ENCODE peak calls at places on chromosomes 13 and 19, in six cellular contexts. O, P, J, S, N and F are unnamed samples.

GRCh38 chr13:79943633-79944032 is 397.3 kb downstream of the SPRY2 start:
- DNase-seq in O (peak), P (no peak), J (no peak), S (no peak), N (no peak), F (no peak)

GRCh38 chr13:70107498-70108271 is at the start of gene ATXN8OS:
- DNase-seq in O (no peak), P (no peak), J (peak), S (no peak), N (no peak), F (peak)

GRCh38 chr19:55406869-55407624 is 541 bp downstream of the UBE2S start:
- DNase-seq in O (peak), P (no peak), J (no peak), S (no peak), N (no peak), F (no peak)

GRCh38 chr19:52898101-52898500 is 666 bp upstream of the ZNF320 start:
- DNase-seq in O (no peak), P (no peak), J (no peak), S (no peak), N (no peak), F (no peak)

GRCh38 chr13:21501709-21502108 is 42.6 kb upstream of the ZDHHC20 start:
- DNase-seq in O (no peak), P (no peak), J (no peak), S (no peak), N (no peak), F (no peak)

GRCh38 chr19:8208119-8208709 is 956 bp upstream of the CERS4 start:
- DNase-seq in O (no peak), P (peak), J (peak), S (no peak), N (no peak), F (no peak)

GRCh38 chr19:35585844-35586243 is at the start of gene PMIS2:
- DNase-seq in O (peak), P (no peak), J (peak), S (no peak), N (no peak), F (no peak)

GRCh38 chr13:29703421-29703820 is 107.9 kb upstream of the SLC7A1 start:
- DNase-seq in O (no peak), P (no peak), J (no peak), S (no peak), N (no peak), F (no peak)

GRCh38 chr19:55447421-55448174 is 4.5 kb upstream of the SHISA7 start:
- DNase-seq in O (peak), P (peak), J (peak), S (peak), N (peak), F (no peak)

GRCh38 chr13:106680796-106681482 is 113.0 kb upstream of the ARGLU1 start:
- DNase-seq in O (no peak), P (no peak), J (no peak), S (no peak), N (no peak), F (no peak)

GRCh38 chr13:108834193-108834592 is 204.8 kb downstream of the MYO16 start:
- DNase-seq in O (no peak), P (peak), J (no peak), S (no peak), N (peak), F (no peak)

GRCh38 chr13:44770951-44771350 is 194.8 kb upstream of the TSC22D1 start:
- DNase-seq in O (no peak), P (no peak), J (no peak), S (no peak), N (no peak), F (no peak)

GRCh38 chr19:31718041-31718440 is 368.8 kb upstream of the TSHZ3 start:
- DNase-seq in O (no peak), P (no peak), J (no peak), S (no peak), N (no peak), F (no peak)

GRCh38 chr19:33823341-33823740 is 26.7 kb downstream of the KCTD15 start:
- DNase-seq in O (no peak), P (no peak), J (no peak), S (no peak), N (no peak), F (no peak)

GRCh38 chr19:39156891-39157230 is 31.3 kb downstream of the PAK4 start:
- DNase-seq in O (no peak), P (no peak), J (no peak), S (no peak), N (no peak), F (no peak)

GRCh38 chr19:35859414-35859813 is 2.7 kb downstream of the KIRREL2 start:
- DNase-seq in O (no peak), P (no peak), J (no peak), S (no peak), N (no peak), F (no peak)

GRCh38 chr19:54549224-54549623 is 24.4 kb upstream of the LILRA2 start:
- DNase-seq in O (no peak), P (no peak), J (no peak), S (no peak), N (no peak), F (no peak)

GRCh38 chr19:49106648-49107135 is 7.5 kb upstream of the LIN7B start:
- DNase-seq in O (peak), P (peak), J (peak), S (peak), N (peak), F (peak)

GRCh38 chr13:21557995-21558394 is 46.0 kb downstream of the MICU2 start:
- DNase-seq in O (peak), P (peak), J (no peak), S (peak), N (peak), F (no peak)

GRCh38 chr13:26628706-26629105 is 71.2 kb downstream of the WASF3 start:
- DNase-seq in O (peak), P (peak), J (no peak), S (no peak), N (peak), F (no peak)

GRCh38 chr13:74117207-74117705 is 16.9 kb downstream of the KLF12 start:
- DNase-seq in O (no peak), P (no peak), J (no peak), S (no peak), N (no peak), F (no peak)

GRCh38 chr13:74114641-74115040 is 19.6 kb downstream of the KLF12 start:
- DNase-seq in O (no peak), P (no peak), J (no peak), S (no peak), N (no peak), F (no peak)

GRCh38 chr13:74114202-74114601 is 20.0 kb downstream of the KLF12 start:
- DNase-seq in O (peak), P (peak), J (no peak), S (no peak), N (peak), F (no peak)

GRCh38 chr13:74111901-74112824 is 22.0 kb downstream of the KLF12 start:
- DNase-seq in O (no peak), P (no peak), J (no peak), S (no peak), N (no peak), F (no peak)

DNA sequence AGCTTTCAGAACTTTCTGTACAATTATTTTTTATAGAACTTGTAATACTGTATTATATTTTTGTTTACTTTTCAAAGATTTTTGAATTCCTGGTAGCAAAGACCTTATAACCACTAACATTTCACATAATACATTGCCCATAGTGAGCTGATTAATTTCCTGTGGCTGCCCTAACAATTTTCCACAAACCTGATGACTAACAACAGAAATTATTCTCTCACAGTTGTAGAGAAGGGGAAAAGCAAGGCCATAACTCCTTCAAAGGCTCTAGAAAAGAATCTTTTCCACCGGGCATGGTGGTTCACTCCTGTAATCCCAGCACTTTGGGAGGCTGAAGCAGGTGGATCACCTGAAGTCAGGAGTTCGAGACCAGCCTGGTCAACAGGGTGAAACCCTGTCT is 19.1 kb downstream of the KLF12 start:
- DNase-seq in O (peak), P (peak), J (no peak), S (no peak), N (peak), F (no peak)
- TF ChIP-seq CTCF in O (no peak), P (no peak), J (no peak), S (no peak), N (no peak), F (no peak)

GRCh38 chr13:51222510-51223283 is 499 bp downstream of the FAM124A start:
- DNase-seq in O (no peak), P (peak), J (no peak), S (no peak), N (no peak), F (no peak)
- TF ChIP-seq CTCF in O (peak), P (peak), J (no peak), S (no peak), N (no peak), F (peak)

GRCh38 chr19:51688665-51689571 is 4.2 kb upstream of the SPACA6 start:
- DNase-seq in O (peak), P (peak), J (peak), S (no peak), N (peak), F (peak)
- TF ChIP-seq CTCF in O (no peak), P (no peak), J (no peak), S (no peak), N (no peak), F (no peak)

GRCh38 chr19:3440082-3440481 is 40.2 kb downstream of the SMIM24 start:
- DNase-seq in O (peak), P (peak), J (no peak), S (peak), N (no peak), F (no peak)
- TF ChIP-seq CTCF in O (peak), P (peak), J (no peak), S (peak), N (peak), F (peak)

DNA sequence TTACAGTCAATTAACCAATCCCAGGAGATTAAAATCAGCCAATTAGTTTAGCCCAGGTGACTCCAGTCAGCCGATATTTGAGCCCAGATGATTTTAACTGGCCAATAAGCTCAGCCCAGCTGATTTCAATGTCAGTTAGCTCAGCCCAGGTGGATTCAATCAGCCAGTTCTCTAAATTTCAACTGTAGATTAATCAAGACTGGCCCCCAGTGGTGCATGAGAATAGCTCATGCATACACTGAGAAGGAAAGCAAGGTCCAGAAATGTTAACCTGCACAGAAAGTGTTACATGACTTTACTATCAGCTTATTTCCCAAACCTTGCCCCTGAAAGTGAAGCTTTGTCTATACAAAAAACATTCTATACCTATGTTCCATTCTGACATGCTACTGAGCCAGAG is 55.4 kb upstream of the ZNF724 start:
- DNase-seq in O (no peak), P (no peak), J (no peak), S (no peak), N (no peak), F (no peak)
- TF ChIP-seq CTCF in O (no peak), P (no peak), J (no peak), S (no peak), N (no peak), F (peak)

GRCh38 chr19:11155373-11156120 is at the start of gene SPC24:
- DNase-seq in O (peak), P (peak), J (peak), S (peak), N (peak), F (peak)
- TF ChIP-seq CTCF in O (no peak), P (no peak), J (no peak), S (no peak), N (no peak), F (no peak)

DNA sequence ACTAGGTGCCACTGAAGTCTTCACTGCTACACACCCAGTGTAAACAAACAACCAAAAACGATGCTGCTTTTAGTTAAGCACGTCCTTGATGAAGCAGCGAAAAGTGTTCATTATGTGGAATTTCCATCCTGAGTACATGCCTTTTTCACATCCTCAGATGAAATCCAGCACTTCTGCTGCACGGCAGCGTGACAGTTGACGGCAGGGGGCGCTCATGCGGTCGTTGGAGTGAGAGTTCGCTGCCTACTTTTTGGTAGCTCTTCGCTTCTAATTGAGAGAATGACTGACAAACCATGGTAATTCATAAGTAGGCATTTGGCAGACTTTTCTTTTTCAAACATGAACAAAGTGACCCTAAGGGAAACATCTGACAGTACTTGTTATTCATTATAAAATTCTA is 1124.9 kb downstream of the EFNB2 start:
- DNase-seq in O (peak), P (peak), J (peak), S (peak), N (no peak), F (peak)
- TF ChIP-seq CTCF in O (peak), P (peak), J (peak), S (peak), N (peak), F (peak)

GRCh38 chr13:66503890-66504289 is 726.2 kb downstream of the PCDH9 start:
- DNase-seq in O (no peak), P (peak), J (no peak), S (no peak), N (no peak), F (no peak)
- TF ChIP-seq CTCF in O (no peak), P (no peak), J (no peak), S (no peak), N (no peak), F (no peak)

GRCh38 chr19:1247747-1248453 is 483 bp upstream of the MIDN start:
- DNase-seq in O (peak), P (peak), J (peak), S (peak), N (peak), F (no peak)
- TF ChIP-seq CTCF in O (peak), P (peak), J (no peak), S (no peak), N (peak), F (peak)

DNA sequence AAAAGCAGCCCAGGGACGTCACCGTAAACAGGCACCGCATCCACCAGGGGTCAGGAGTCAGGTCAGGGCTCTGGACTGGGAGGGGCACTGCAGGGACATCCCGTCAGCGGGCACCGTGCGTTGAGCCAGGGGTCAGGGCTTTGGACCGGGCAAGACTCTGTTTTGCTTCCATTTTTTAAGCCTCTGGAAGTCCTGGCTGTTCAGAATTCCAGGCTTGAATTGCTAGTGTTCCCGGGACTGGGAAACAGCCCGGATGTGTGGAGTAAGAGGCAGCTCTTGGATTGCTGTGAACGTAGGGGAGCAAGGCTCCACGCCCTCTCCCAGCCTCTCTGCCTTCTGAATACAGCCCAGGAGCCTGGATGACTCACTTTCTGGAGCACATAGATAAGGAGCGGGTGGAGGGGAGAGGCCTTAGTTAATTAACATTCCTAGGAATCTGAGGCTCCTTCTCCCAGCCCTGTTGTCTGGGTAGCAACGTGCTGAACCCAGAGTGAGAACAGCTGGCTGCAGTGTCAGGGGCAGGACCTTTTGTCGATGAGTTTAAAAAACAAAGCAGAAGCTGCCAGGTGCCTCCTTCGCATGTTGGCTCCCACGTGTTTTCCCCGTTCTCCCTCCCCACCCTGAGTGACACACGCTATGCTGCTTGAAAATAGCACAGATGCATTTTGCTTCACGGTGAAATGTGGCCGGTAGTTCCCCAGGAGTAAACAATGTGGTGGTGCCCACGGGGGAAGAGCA is 21.9 kb downstream of the ATP11A start:
- DNase-seq in O (peak), P (peak), J (peak), S (no peak), N (peak), F (peak)
- TF ChIP-seq CTCF in O (no peak), P (peak), J (no peak), S (no peak), N (peak), F (peak)